ENCODE peak calls at places on chromosome 11, in five cellular contexts. V, M, J, G and B are unnamed samples.

GRCh38 chr11:117414724-117415123 is 87.1 kb downstream of the CEP164 start:
- DNase-seq in V (no peak), M (no peak), J (no peak), G (no peak), B (no peak)

GRCh38 chr11:22461626-22462025 is 123.4 kb downstream of the SLC17A6 start:
- DNase-seq in V (no peak), M (no peak), J (no peak), G (peak), B (no peak)

GRCh38 chr11:27613670-27613950 is 86.6 kb downstream of the BDNF start:
- DNase-seq in V (no peak), M (no peak), J (no peak), G (no peak), B (no peak)

GRCh38 chr11:11476971-11477645 is 124.1 kb upstream of the CSNK2A3 start:
- DNase-seq in V (no peak), M (no peak), J (no peak), G (no peak), B (no peak)

GRCh38 chr11:66311965-66312548 is 4.8 kb downstream of the CD248 start:
- DNase-seq in V (peak), M (peak), J (peak), G (peak), B (peak)

GRCh38 chr11:4887591-4887990 is 5.9 kb downstream of the OR51T1 start:
- DNase-seq in V (no peak), M (no peak), J (no peak), G (no peak), B (no peak)

GRCh38 chr11:7020183-7020917 is at the start of the genes NLRP14 and ZNF214:
- DNase-seq in V (peak), M (peak), J (peak), G (peak), B (peak)

GRCh38 chr11:120186408-120186798 is 24.4 kb upstream of the OAF start:
- DNase-seq in V (no peak), M (no peak), J (no peak), G (no peak), B (no peak)

GRCh38 chr11:120863359-120863758 is 160.5 kb upstream of the TBCEL start:
- DNase-seq in V (no peak), M (no peak), J (no peak), G (no peak), B (peak)

GRCh38 chr11:33452806-33453205 is 195.6 kb downstream of the HIPK3 start:
- DNase-seq in V (peak), M (no peak), J (peak), G (peak), B (no peak)

GRCh38 chr11:16341853-16342252 is 14.5 kb downstream of the SOX6 start:
- DNase-seq in V (no peak), M (no peak), J (no peak), G (no peak), B (no peak)